ENCODE peak calls at places on chromosomes 13 and 19, in four cellular contexts. One of them, this sample, is unnamed.

GRCh38 chr19:11230621-11231386 is 8.6 kb upstream of the ANGPTL8 start:
- DNase-seq in ascending aorta: no peak
- DNase-seq in CD8-positive, alpha-beta T cell: no peak
- DNase-seq in keratinocyte: no peak
- DNase-seq in this sample: no peak

GRCh38 chr13:107252428-107252827 is 684.5 kb upstream of the ARGLU1 start:
- DNase-seq in ascending aorta: no peak
- DNase-seq in CD8-positive, alpha-beta T cell: no peak
- DNase-seq in keratinocyte: no peak
- DNase-seq in this sample: no peak

GRCh38 chr19:50501186-50501567 is 9.8 kb downstream of the JOSD2 start:
- DNase-seq in ascending aorta: no peak
- DNase-seq in CD8-positive, alpha-beta T cell: no peak
- DNase-seq in keratinocyte: no peak
- DNase-seq in this sample: peak; percentile 68

GRCh38 chr13:82747948-82748347 is 1134.3 kb downstream of the SLITRK1 start:
- DNase-seq in ascending aorta: no peak
- DNase-seq in CD8-positive, alpha-beta T cell: no peak
- DNase-seq in keratinocyte: no peak
- DNase-seq in this sample: no peak

GRCh38 chr19:14478113-14478545 is 3.0 kb upstream of the PTGER1 start:
- DNase-seq in ascending aorta: no peak
- DNase-seq in CD8-positive, alpha-beta T cell: no peak
- DNase-seq in keratinocyte: no peak
- DNase-seq in this sample: no peak

GRCh38 chr19:40542197-40542859 is 34.3 kb upstream of the SHKBP1 start:
- DNase-seq in ascending aorta: peak; percentile 76
- DNase-seq in CD8-positive, alpha-beta T cell: no peak
- DNase-seq in keratinocyte: no peak
- DNase-seq in this sample: peak; percentile 79

GRCh38 chr13:31477961-31478360 is 261.4 kb upstream of the RXFP2 start:
- DNase-seq in ascending aorta: no peak
- DNase-seq in CD8-positive, alpha-beta T cell: no peak
- DNase-seq in keratinocyte: no peak
- DNase-seq in this sample: no peak

GRCh38 chr13:33353210-33353609 is 67.7 kb upstream of the STARD13 start:
- DNase-seq in ascending aorta: peak; percentile 78
- DNase-seq in CD8-positive, alpha-beta T cell: no peak
- DNase-seq in keratinocyte: no peak
- DNase-seq in this sample: peak; percentile 65

GRCh38 chr19:48102870-48103751 is 7.5 kb downstream of the PLA2G4C start:
- DNase-seq in ascending aorta: no peak
- DNase-seq in CD8-positive, alpha-beta T cell: no peak
- DNase-seq in keratinocyte: no peak
- DNase-seq in this sample: no peak

GRCh38 chr13:87661471-87661870 is 9.7 kb upstream of the SLITRK5 start:
- DNase-seq in ascending aorta: no peak
- DNase-seq in CD8-positive, alpha-beta T cell: no peak
- DNase-seq in keratinocyte: no peak
- DNase-seq in this sample: no peak

GRCh38 chr13:48155850-48156249 is 60.9 kb upstream of the MED4 start:
- DNase-seq in ascending aorta: no peak
- DNase-seq in CD8-positive, alpha-beta T cell: no peak
- DNase-seq in keratinocyte: peak; percentile 96
- DNase-seq in this sample: no peak

GRCh38 chr13:95275322-95276118 is 25.7 kb downstream of the ABCC4 start:
- DNase-seq in ascending aorta: no peak
- DNase-seq in CD8-positive, alpha-beta T cell: no peak
- DNase-seq in keratinocyte: no peak
- DNase-seq in this sample: no peak

GRCh38 chr19:11364296-11364904 is 9.2 kb downstream of the PLPPR2 start:
- DNase-seq in ascending aorta: no peak
- DNase-seq in CD8-positive, alpha-beta T cell: no peak
- DNase-seq in keratinocyte: no peak
- DNase-seq in this sample: no peak

GRCh38 chr19:5613466-5613865 is 9.1 kb downstream of the SAFB2 start:
- DNase-seq in ascending aorta: no peak
- DNase-seq in CD8-positive, alpha-beta T cell: no peak
- DNase-seq in keratinocyte: no peak
- DNase-seq in this sample: no peak

GRCh38 chr13:98144501-98145350 is 1.8 kb downstream of the FARP1 start:
- DNase-seq in ascending aorta: no peak
- DNase-seq in CD8-positive, alpha-beta T cell: no peak
- DNase-seq in keratinocyte: no peak
- DNase-seq in this sample: peak; percentile 30

GRCh38 chr19:1636325-1637236 is 15.8 kb downstream of the TCF3 start:
- DNase-seq in ascending aorta: no peak
- DNase-seq in CD8-positive, alpha-beta T cell: no peak
- DNase-seq in keratinocyte: no peak
- DNase-seq in this sample: no peak

GRCh38 chr19:2494447-2495129 is 18.7 kb downstream of the GADD45B start:
- DNase-seq in ascending aorta: peak; percentile 95
- DNase-seq in CD8-positive, alpha-beta T cell: peak; percentile 8
- DNase-seq in keratinocyte: no peak
- DNase-seq in this sample: peak; percentile 89

GRCh38 chr19:57961785-57962184 is 12.5 kb downstream of the C19orf18 start:
- DNase-seq in ascending aorta: no peak
- DNase-seq in CD8-positive, alpha-beta T cell: no peak
- DNase-seq in keratinocyte: no peak
- DNase-seq in this sample: no peak

GRCh38 chr19:41690801-41691065 is 2.7 kb upstream of the CEACAM7 start:
- DNase-seq in ascending aorta: no peak
- DNase-seq in CD8-positive, alpha-beta T cell: no peak
- DNase-seq in keratinocyte: no peak
- DNase-seq in this sample: no peak

GRCh38 chr19:41689993-41690800 is 2.1 kb upstream of the CEACAM7 start:
- DNase-seq in ascending aorta: no peak
- DNase-seq in CD8-positive, alpha-beta T cell: no peak
- DNase-seq in keratinocyte: no peak
- DNase-seq in this sample: no peak

GRCh38 chr19:41694196-41694595 is 6.1 kb upstream of the CEACAM7 start:
- DNase-seq in ascending aorta: peak; percentile 22
- DNase-seq in CD8-positive, alpha-beta T cell: no peak
- DNase-seq in keratinocyte: no peak
- DNase-seq in this sample: no peak

GRCh38 chr19:41688687-41689086 is 617 bp upstream of the CEACAM7 start:
- DNase-seq in ascending aorta: no peak
- DNase-seq in CD8-positive, alpha-beta T cell: no peak
- DNase-seq in keratinocyte: no peak
- DNase-seq in this sample: no peak

DNA sequence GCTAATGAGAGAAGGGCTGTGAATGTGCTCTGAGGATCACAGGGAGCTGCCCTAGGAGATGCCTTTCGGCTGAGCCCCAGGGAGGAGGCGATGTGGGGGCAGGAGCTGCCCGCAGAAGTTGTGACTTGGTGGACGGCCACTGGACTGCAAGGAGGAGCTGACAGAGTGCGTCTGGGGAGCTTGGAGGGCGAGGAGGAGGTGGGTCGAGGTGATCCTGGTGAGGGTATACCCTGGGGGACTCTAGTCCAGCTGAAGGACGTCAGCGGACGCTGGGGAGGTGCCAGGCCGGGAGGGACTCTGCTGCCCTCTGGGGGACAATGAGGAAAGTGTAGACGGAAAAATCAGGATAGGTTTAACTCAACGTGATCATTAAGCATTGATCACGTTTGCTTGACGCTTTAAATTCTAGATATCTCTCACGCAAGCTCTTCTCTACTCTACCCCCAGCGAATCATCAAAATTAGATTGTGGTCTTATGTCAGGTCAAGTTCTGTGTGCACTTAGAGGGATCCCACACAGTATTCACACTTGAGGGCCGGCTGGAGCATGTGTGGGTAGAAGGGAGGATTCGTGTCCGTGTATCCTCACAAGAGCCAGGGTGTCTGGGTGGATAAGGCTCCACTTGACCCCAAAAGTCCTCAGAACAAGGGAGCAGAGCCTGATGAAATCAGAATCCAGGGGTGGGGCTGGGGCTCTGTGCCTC is 3.3 kb upstream of the CEACAM7 start:
- DNase-seq in ascending aorta: peak; percentile 50
- DNase-seq in CD8-positive, alpha-beta T cell: no peak
- DNase-seq in keratinocyte: no peak
- DNase-seq in this sample: no peak
- H3K9me3 ChIP-seq in ascending aorta: peaks cover 4% of the 10 kb centered on the region
- H3K9me3 ChIP-seq in CD8-positive, alpha-beta T cell: no peaks in the 10 kb centered on the region
- H3K9me3 ChIP-seq in keratinocyte: no peaks in the 10 kb centered on the region
- H3K9me3 ChIP-seq in this sample: peaks cover 16% of the 10 kb centered on the region

GRCh38 chr13:108269601-108270328 is at the start of gene TNFSF13B:
- DNase-seq in ascending aorta: no peak
- DNase-seq in CD8-positive, alpha-beta T cell: no peak
- DNase-seq in keratinocyte: no peak
- DNase-seq in this sample: peak; percentile 48
- TF ChIP-seq CTCF in ascending aorta: no peak
- TF ChIP-seq CTCF in CD8-positive, alpha-beta T cell: no peak
- TF ChIP-seq CTCF in keratinocyte: no peak
- TF ChIP-seq CTCF in this sample: no peak

GRCh38 chr13:28355046-28355821 is 139.7 kb downstream of the FLT1 start:
- DNase-seq in ascending aorta: no peak
- DNase-seq in CD8-positive, alpha-beta T cell: no peak
- DNase-seq in keratinocyte: no peak
- DNase-seq in this sample: no peak
- H3K27ac ChIP-seq in ascending aorta: no peak overlapping the region
- H3K27ac ChIP-seq in CD8-positive, alpha-beta T cell: no peak overlapping the region
- H3K27ac ChIP-seq in keratinocyte: no peak overlapping the region
- H3K27ac ChIP-seq in this sample: no peak overlapping the region

GRCh38 chr19:51970718-51971117 is 15.9 kb downstream of the ZNF350 start:
- DNase-seq in ascending aorta: no peak
- DNase-seq in CD8-positive, alpha-beta T cell: no peak
- DNase-seq in keratinocyte: no peak
- DNase-seq in this sample: no peak
- H3K9me3 ChIP-seq in ascending aorta: peaks cover 100% of the 10 kb centered on the region
- H3K9me3 ChIP-seq in CD8-positive, alpha-beta T cell: peaks cover 70% of the 10 kb centered on the region
- H3K9me3 ChIP-seq in keratinocyte: peaks cover 19% of the 10 kb centered on the region
- H3K9me3 ChIP-seq in this sample: peaks cover 11% of the 10 kb centered on the region

DNA sequence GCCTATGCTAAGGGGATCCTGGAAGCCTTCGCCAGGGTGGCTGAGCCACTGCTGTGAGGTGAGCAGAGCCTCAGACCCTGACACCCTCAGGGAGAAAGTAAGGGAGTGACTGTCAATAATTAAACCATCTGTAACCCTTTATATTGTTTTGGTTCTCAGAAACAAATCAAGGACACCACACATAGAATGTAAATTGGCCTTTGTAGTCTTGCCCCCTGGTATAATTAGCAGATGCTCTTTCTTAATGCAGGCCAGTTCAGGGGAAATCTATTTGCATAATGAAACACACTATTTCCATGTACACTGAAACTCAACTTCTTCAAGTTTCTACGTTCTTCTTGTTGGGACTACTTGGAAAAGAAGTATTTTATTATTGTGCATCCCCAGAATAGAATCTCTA is 127.7 kb upstream of the EDNRB start:
- DNase-seq in ascending aorta: no peak
- DNase-seq in CD8-positive, alpha-beta T cell: no peak
- DNase-seq in keratinocyte: no peak
- DNase-seq in this sample: no peak
- TF ChIP-seq CTCF in ascending aorta: no peak
- TF ChIP-seq CTCF in CD8-positive, alpha-beta T cell: no peak
- TF ChIP-seq CTCF in keratinocyte: no peak
- TF ChIP-seq CTCF in this sample: no peak

GRCh38 chr13:39385154-39385553 is 217.8 kb downstream of the LHFPL6 start:
- DNase-seq in ascending aorta: no peak
- DNase-seq in CD8-positive, alpha-beta T cell: no peak
- DNase-seq in keratinocyte: no peak
- DNase-seq in this sample: no peak
- H3K27ac ChIP-seq in ascending aorta: peak overlapping the region; percentile 35
- H3K27ac ChIP-seq in CD8-positive, alpha-beta T cell: no peak overlapping the region
- H3K27ac ChIP-seq in keratinocyte: no peak overlapping the region
- H3K27ac ChIP-seq in this sample: no peak overlapping the region

DNA sequence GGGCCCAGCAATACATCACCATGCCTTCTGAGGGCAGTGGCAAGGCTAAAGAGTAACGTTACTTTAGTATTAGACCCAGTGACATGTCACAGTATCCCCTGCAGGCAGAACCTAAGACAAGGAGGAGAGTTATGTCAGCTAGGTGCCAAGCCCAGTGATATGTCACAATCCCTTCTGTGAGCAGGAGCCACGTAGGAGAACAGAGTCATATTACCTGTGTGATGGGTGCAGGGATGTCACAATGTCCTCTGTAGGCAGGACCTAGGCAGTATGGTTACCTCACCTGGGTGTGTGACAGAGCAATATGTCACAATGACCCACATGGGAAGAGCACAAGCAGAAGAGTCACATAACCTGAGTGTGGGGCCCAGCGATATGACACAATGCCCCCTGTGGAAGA is 121.8 kb downstream of the ZNF675 start:
- DNase-seq in ascending aorta: no peak
- DNase-seq in CD8-positive, alpha-beta T cell: no peak
- DNase-seq in keratinocyte: no peak
- DNase-seq in this sample: no peak
- H3K9me3 ChIP-seq in ascending aorta: peaks cover 14% of the 10 kb centered on the region
- H3K9me3 ChIP-seq in CD8-positive, alpha-beta T cell: peaks cover 10% of the 10 kb centered on the region
- H3K9me3 ChIP-seq in keratinocyte: peaks cover 2% of the 10 kb centered on the region
- H3K9me3 ChIP-seq in this sample: peaks cover 13% of the 10 kb centered on the region

DNA sequence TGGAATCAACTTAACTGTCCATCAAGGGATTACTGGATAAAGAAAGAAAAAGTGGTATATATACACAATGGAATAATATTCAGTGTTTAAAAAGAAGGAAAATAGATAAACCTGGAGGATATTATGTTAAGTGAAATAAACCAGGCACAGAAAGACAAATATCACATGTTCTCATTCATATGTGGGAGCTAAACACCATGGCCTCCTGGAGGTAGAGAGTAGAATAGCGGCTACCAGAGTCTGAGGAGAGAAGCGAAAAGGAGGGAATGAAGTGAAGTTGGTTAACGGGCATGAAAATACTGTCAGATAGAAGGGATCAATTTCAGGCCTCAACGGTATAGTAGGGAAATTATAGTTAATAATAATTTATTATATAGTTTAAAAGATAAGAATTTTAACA is 147.5 kb upstream of the OBI1 start:
- DNase-seq in ascending aorta: no peak
- DNase-seq in CD8-positive, alpha-beta T cell: no peak
- DNase-seq in keratinocyte: no peak
- DNase-seq in this sample: no peak
- TF ChIP-seq CTCF in ascending aorta: no peak
- TF ChIP-seq CTCF in CD8-positive, alpha-beta T cell: peak; percentile 39
- TF ChIP-seq CTCF in keratinocyte: peak; percentile 15
- TF ChIP-seq CTCF in this sample: no peak

This sample was measured in heart left ventricle.